ENCODE peak calls at places on chromosome 13, in seven cellular contexts. R is HS-27A; I is GM04503; Q is amygdala; L is CD8-positive, alpha-beta memory T cell; O is activated naive CD8-positive, alpha-beta T cell treated with anti-CD3 and anti-CD28 coated beads, Interleukin-2, amount 50 U/mL, for 24 hours; E is stimulated activated CD4-positive, alpha-beta T cell treated with anti-CD3 and anti-CD28 coated beads, Interleukin-15, amount 100 ng/mL, for 1 hour. F is an unnamed sample.

GRCh38 chr13:73039201-73040108 is 19.4 kb upstream of the KLF5 start:
- DNase-seq in R (no peak), I (no peak), Q (no peak), L (no peak), O (no peak), E (no peak), F (no peak)

GRCh38 chr13:65330691-65331090 is 1899.4 kb downstream of the PCDH9 start:
- DNase-seq in R (no peak), I (no peak), Q (no peak), L (no peak), O (no peak), E (no peak), F (no peak)

GRCh38 chr13:33321686-33322473 is 36.3 kb upstream of the STARD13 start:
- DNase-seq in R (no peak), I (no peak), Q (no peak), L (no peak), O (no peak), E (no peak), F (no peak)

GRCh38 chr13:44219808-44220544 is 153.6 kb upstream of the SERP2 start:
- DNase-seq in R (no peak), I (no peak), Q (no peak), L (no peak), O (no peak), E (no peak), F (no peak)

GRCh38 chr13:76225815-76226489 is 589.8 kb downstream of the LMO7 start:
- DNase-seq in R (no peak), I (no peak), Q (no peak), L (no peak), O (no peak), E (no peak), F (no peak)

GRCh38 chr13:44969858-44970484 is 19.3 kb downstream of the NUFIP1 start:
- DNase-seq in R (no peak), I (peak), Q (no peak), L (peak), O (no peak), E (no peak), F (no peak)

GRCh38 chr13:95559100-95559499 is 6.6 kb downstream of the CLDN10 start:
- DNase-seq in R (no peak), I (no peak), Q (no peak), L (no peak), O (no peak), E (no peak), F (no peak)

GRCh38 chr13:98234348-98234747 is 57.3 kb upstream of the RNF113B start:
- DNase-seq in R (no peak), I (no peak), Q (no peak), L (no peak), O (no peak), E (no peak), F (no peak)

GRCh38 chr13:37290691-37291090 is 185.2 kb upstream of the CSNK1A1L start:
- DNase-seq in R (no peak), I (no peak), Q (no peak), L (no peak), O (no peak), E (no peak), F (no peak)

GRCh38 chr13:38602261-38602660 is 84.6 kb upstream of the FREM2 start:
- DNase-seq in R (no peak), I (no peak), Q (no peak), L (no peak), O (no peak), E (no peak), F (no peak)